ENCODE peak calls at places on chromosomes 16 and 17, in six cellular contexts. Y is IMR-90, V is trophoblast cell, X is mesenchymal stem cell, G is H9, U is H1. P is an unnamed sample.

GRCh38 chr17:37608369-37609169 is 649 bp downstream of the SYNRG start:
- DNase-seq in Y (peak), X (peak), V (peak), U (no peak), G (peak), P (peak)

GRCh38 chr16:85312642-85313540 is 200.6 kb upstream of the CIBAR2 start:
- DNase-seq in U (peak), X (peak), Y (no peak), V (peak), G (no peak), P (no peak)

GRCh38 chr17:51434434-51435170 is 174.3 kb downstream of the UTP18 start:
- DNase-seq in G (no peak), Y (no peak), U (no peak), V (peak), X (no peak), P (no peak)

GRCh38 chr16:69315486-69316311 is 4.5 kb downstream of the VPS4A start:
- DNase-seq in Y (no peak), V (no peak), G (no peak), U (no peak), X (no peak), P (no peak)

GRCh38 chr17:71398706-71399620 is 721.9 kb upstream of the SOX9 start:
- DNase-seq in V (no peak), U (no peak), X (peak), G (no peak), Y (no peak), P (no peak)

GRCh38 chr16:89602273-89602951 is 11.0 kb upstream of the DPEP1 start:
- DNase-seq in G (peak), X (peak), V (no peak), Y (peak), U (peak), P (peak)

GRCh38 chr17:68600881-68601564 is at the start of gene FAM20A:
- DNase-seq in Y (no peak), V (no peak), U (peak), G (peak), X (peak), P (no peak)

GRCh38 chr17:37067555-37068111 is 118.9 kb downstream of the AATF start:
- DNase-seq in U (no peak), G (no peak), X (peak), Y (peak), V (peak), P (no peak)

GRCh38 chr16:57997176-57997527 is 3.3 kb downstream of the ZNF319 start:
- DNase-seq in G (no peak), U (no peak), V (no peak), Y (no peak), X (no peak), P (no peak)

GRCh38 chr16:13337482-13337881 is 436.1 kb downstream of the SHISA9 start:
- DNase-seq in U (no peak), X (no peak), G (no peak), Y (no peak), V (no peak), P (no peak)

GRCh38 chr17:39208893-39209292 is 8.8 kb downstream of the RPL19 start:
- DNase-seq in G (no peak), X (no peak), Y (no peak), V (no peak), U (no peak), P (no peak)

GRCh38 chr17:63843387-63844292 is 1.2 kb upstream of the SMARCD2 start:
- DNase-seq in Y (peak), U (no peak), V (peak), G (no peak), X (peak), P (no peak)

DNA sequence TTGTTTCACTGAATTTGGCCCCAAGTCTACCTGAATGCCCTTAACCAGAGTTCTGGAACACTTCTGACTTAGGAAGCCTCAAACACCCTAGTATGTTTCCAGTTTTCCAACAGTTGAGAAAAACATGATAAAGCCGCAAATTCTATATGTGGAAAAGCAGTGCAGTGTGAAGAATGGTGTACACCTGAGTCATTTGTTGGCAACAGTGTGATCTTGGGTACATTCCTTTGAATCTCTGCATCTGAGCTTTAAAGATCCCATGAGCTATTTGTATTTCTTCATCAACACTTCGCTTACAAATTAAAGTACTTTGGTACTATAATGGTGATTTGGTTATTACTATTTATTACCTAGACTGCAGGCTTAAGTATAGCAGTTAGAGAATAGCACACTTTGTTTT is 93.6 kb upstream of the TBX2 start:
- DNase-seq in X (no peak), G (peak), V (no peak), U (no peak), Y (no peak), P (no peak)
- H3K14ac ChIP-seq in X (no peak), G (no peak), V (no peak), U (no peak), Y (peak), P (no peak)

GRCh38 chr16:53891409-53892139 is 187.6 kb downstream of the FTO start:
- DNase-seq in G (no peak), Y (no peak), U (no peak), V (no peak), X (no peak), P (no peak)

GRCh38 chr16:53882310-53882709 is 178.4 kb downstream of the FTO start:
- DNase-seq in U (no peak), Y (no peak), G (no peak), V (no peak), X (no peak), P (no peak)

GRCh38 chr16:53888222-53888621 is 184.3 kb downstream of the FTO start:
- DNase-seq in Y (no peak), U (no peak), X (no peak), V (no peak), G (no peak), P (no peak)

GRCh38 chr16:53884748-53885147 is 180.8 kb downstream of the FTO start:
- DNase-seq in X (no peak), V (no peak), U (no peak), Y (peak), G (no peak), P (no peak)

GRCh38 chr16:53886482-53887378 is 182.8 kb downstream of the FTO start:
- DNase-seq in Y (no peak), G (no peak), X (no peak), U (no peak), V (no peak), P (no peak)
- H2BK120ac ChIP-seq in Y (no peak), G (no peak), X (no peak), U (no peak), V (no peak), P (no peak)

DNA sequence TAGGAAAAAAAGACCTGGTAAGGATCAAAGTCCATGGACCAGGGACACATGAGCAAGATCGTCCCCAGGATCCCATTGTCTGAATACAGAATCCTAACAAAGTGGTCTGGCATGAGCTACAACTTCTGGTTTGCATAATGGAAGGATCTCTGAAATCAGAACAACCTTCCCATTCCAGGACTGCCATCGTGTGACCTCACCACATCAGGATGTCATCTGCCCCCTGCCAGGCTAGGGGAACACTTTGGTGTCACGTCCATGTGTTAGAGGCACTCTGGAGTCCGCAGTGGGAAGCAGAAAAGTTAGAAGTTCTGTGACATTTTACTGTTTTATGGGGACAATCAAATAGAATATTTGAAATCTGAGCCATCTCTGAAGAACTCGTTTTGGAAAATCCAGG is 160.7 kb downstream of the RGS9 start:
- DNase-seq in V (peak), X (no peak), U (no peak), Y (no peak), G (no peak), P (no peak)
- H3K4ac ChIP-seq in V (no peak), X (no peak), U (no peak), Y (no peak), G (no peak), P (no peak)

DNA sequence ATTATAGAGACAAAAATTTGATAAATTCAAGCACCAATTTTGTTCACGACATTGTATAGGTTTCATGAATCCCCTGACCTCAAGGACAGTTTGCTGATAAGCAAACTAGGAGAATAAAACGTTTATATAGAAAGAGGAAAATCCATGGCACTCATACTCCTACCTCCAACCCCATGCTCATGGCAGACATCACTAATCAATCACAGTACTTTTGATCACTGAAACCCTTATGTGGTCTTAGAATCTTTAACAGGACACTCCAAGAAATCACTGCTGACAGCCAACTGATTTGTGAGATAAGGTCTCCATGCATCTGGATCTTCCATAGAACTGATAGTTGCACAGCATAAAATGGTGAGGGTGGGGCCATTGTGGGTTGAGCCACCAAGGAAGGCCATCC is 4.7 kb upstream of the NHERF1 start:
- DNase-seq in X (no peak), G (no peak), U (no peak), V (no peak), Y (no peak), P (no peak)
- H3K14ac ChIP-seq in X (no peak), G (no peak), U (no peak), V (no peak), Y (no peak), P (no peak)

DNA sequence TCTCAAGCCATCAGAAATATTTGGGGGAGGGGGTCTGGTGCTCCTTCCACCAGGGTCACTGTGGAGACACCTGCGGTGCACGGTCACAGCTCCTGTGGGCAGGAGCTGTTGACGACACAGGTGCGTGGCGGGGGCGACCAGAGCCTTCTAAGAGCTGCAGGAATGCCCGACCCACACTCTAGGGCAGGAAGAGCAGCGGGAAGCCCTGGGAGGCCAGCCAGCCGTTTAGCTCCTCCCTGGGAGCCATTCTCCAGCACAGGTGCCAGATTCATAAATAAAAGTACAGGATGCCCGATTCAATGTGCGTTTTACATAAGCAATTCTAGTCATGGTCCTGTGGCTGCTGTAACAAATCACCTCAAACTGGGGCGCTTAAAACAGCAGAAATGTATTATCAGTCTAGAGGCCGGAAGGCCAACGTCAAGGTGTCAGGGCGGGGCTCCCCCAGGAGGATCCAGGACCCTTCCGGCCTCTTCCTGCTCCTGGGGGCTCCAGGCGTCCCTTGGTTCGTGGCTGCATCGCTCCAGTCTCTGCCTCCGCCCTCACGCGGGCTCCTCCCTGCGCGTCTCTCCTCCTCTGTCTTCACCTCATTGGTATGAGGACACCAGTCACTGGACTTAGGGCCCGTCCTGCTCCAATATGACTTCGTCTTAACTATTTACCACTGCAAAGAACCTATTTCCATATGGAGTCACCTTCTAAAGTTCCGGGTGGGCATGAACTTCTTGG is 155.3 kb downstream of the FOXL1 start:
- DNase-seq in U (no peak), Y (no peak), G (peak), X (no peak), V (no peak), P (no peak)
- H2BK120ac ChIP-seq in U (no peak), Y (no peak), G (no peak), X (no peak), V (no peak), P (no peak)

GRCh38 chr16:48479955-48480354 is 94.7 kb upstream of the SIAH1 start:
- DNase-seq in X (peak), V (peak), Y (peak), U (no peak), G (no peak), P (no peak)
- H3K4ac ChIP-seq in X (no peak), V (no peak), Y (no peak), U (no peak), G (no peak), P (no peak)

P was measured in neuronal stem cell.